ENCODE peak calls at places on chromosomes 2 and 18, in four cellular contexts. O is bronchial epithelial cell, Y is NCI-H446, G is mesothelial cell of epicardium. Q is an unnamed sample.
A peak's percentile ranks its signal among the peaks of the same experiment; 100 is the strongest.

GRCh38 chr2:150144546-150145305 is 342.7 kb downstream of the RND3 start:
- DNase-seq in O (peak; percentile 61), Y (no peak), G (no peak), Q (no peak)

GRCh38 chr2:168748461-168748860 is 54.0 kb upstream of the NOSTRIN start:
- DNase-seq in O (no peak), Y (no peak), G (no peak), Q (no peak)

GRCh38 chr2:70886541-70886987 is 49.1 kb upstream of the ATP6V1B1 start:
- DNase-seq in O (no peak), Y (no peak), G (peak; percentile 37), Q (no peak)

GRCh38 chr2:113158884-113159553 is 14.8 kb upstream of the PSD4 start:
- DNase-seq in O (peak; percentile 16), Y (no peak), G (peak; percentile 25), Q (no peak)

GRCh38 chr2:233359823-233360222 is 5.5 kb downstream of the DGKD start:
- DNase-seq in O (no peak), Y (no peak), G (no peak), Q (no peak)

GRCh38 chr2:201938151-201938815 is 95.4 kb upstream of the FZD7 start:
- DNase-seq in O (peak; percentile 53), Y (no peak), G (no peak), Q (no peak)

GRCh38 chr2:63189026-63189425 is 138.4 kb downstream of the OTX1 start:
- DNase-seq in O (peak; percentile 51), Y (no peak), G (no peak), Q (no peak)

GRCh38 chr2:232341739-232342126 is 36.8 kb upstream of the ALPP start:
- DNase-seq in O (no peak), Y (no peak), G (no peak), Q (no peak)

GRCh38 chr2:54724560-54725342 is 1.3 kb downstream of the EML6 start:
- DNase-seq in O (no peak), Y (peak; percentile 39), G (peak; percentile 63), Q (no peak)

GRCh38 chr2:122949523-122949922 is 1075.6 kb upstream of the CNTNAP5 start:
- DNase-seq in O (no peak), Y (no peak), G (no peak), Q (no peak)

GRCh38 chr2:24617431-24617830 is 126.4 kb downstream of the NCOA1 start:
- DNase-seq in O (no peak), Y (peak; percentile 50), G (no peak), Q (no peak)

GRCh38 chr2:100105678-100106054 is 36.7 kb downstream of the AFF3 start:
- DNase-seq in O (no peak), Y (no peak), G (no peak), Q (no peak)

GRCh38 chr2:150486539-150487484 is 655 bp downstream of the RND3 start:
- DNase-seq in O (no peak), Y (peak; percentile 55), G (peak; percentile 50), Q (no peak)

GRCh38 chr2:218807626-218808025 is 24.0 kb downstream of the PRKAG3 start:
- DNase-seq in O (no peak), Y (no peak), G (no peak), Q (no peak)

GRCh38 chr2:219314804-219315468 is 5.7 kb upstream of the PTPRN start:
- DNase-seq in O (no peak), Y (no peak), G (no peak), Q (no peak)

GRCh38 chr2:169141713-169142352 is 72.5 kb downstream of the DHRS9 start:
- DNase-seq in O (peak; percentile 64), Y (peak; percentile 60), G (peak; percentile 49), Q (no peak)

GRCh38 chr2:27960237-27960912 is 69.8 kb downstream of the BABAM2 start:
- DNase-seq in O (peak; percentile 54), Y (no peak), G (no peak), Q (no peak)

GRCh38 chr2:143937563-143938346 is 582.2 kb downstream of the ZEB2 start:
- DNase-seq in O (no peak), Y (peak; percentile 62), G (no peak), Q (no peak)

GRCh38 chr2:55887906-55888625 is 35.5 kb downstream of the EFEMP1 start:
- DNase-seq in O (peak; percentile 93), Y (no peak), G (no peak), Q (no peak)

GRCh38 chr2:238449909-238450417 is 23.2 kb downstream of the ASB1 start:
- DNase-seq in O (no peak), Y (no peak), G (no peak), Q (no peak)

GRCh38 chr2:196422361-196422760 is 217.2 kb upstream of the CCDC150 start:
- DNase-seq in O (no peak), Y (no peak), G (no peak), Q (no peak)

GRCh38 chr18:48138211-48138610 is 207.8 kb upstream of the SMAD2 start:
- DNase-seq in O (no peak), Y (no peak), G (no peak), Q (no peak)

GRCh38 chr2:233081232-233081730 is 21.1 kb downstream of the INPP5D start:
- DNase-seq in O (no peak), Y (no peak), G (no peak), Q (no peak)

GRCh38 chr2:102591646-102592045 is 27.7 kb upstream of the SLC9A2 start:
- DNase-seq in O (no peak), Y (no peak), G (no peak), Q (no peak)

GRCh38 chr2:196230051-196230450 is 58.7 kb upstream of the STK17B start:
- DNase-seq in O (no peak), Y (no peak), G (no peak), Q (no peak)

GRCh38 chr2:70084973-70085710 is 2.1 kb upstream of the PCBP1 start:
- DNase-seq in O (peak; percentile 85), Y (no peak), G (peak; percentile 46), Q (peak; percentile 19)

GRCh38 chr2:54909006-54909405 is 141.2 kb downstream of the RTN4 start:
- DNase-seq in O (no peak), Y (no peak), G (no peak), Q (no peak)

GRCh38 chr2:65057391-65058052 is 1.3 kb downstream of the CEP68 start:
- DNase-seq in O (peak; percentile 83), Y (no peak), G (no peak), Q (no peak)

GRCh38 chr2:224221455-224221913 is 180.4 kb downstream of the FAM124B start:
- DNase-seq in O (peak; percentile 100), Y (no peak), G (no peak), Q (no peak)